ENCODE peak calls at places on chromosomes 16 and 17, in ten cellular contexts. R, K, W, F, E, B, V, T, A and X are unnamed samples.

GRCh38 chr16:67396775-67397450 is 3.6 kb upstream of the TPPP3 start:
- DNase-seq in E (no peak), B (no peak), R (no peak), T (no peak), A (no peak), K (no peak), F (no peak), V (no peak), W (no peak), X (no peak)

GRCh38 chr17:7993972-7994589 is 8.3 kb upstream of the GUCY2D start:
- DNase-seq in R (no peak), W (no peak), V (no peak), A (no peak), F (no peak), B (no peak), K (no peak), E (no peak), T (no peak), X (no peak)

GRCh38 chr17:19569785-19570496 is 36.3 kb downstream of the SLC47A1 start:
- DNase-seq in K (no peak), E (no peak), V (peak; percentile 65), T (peak; percentile 7), F (peak; percentile 17), W (no peak), B (peak; percentile 11), A (no peak), R (no peak), X (no peak)

GRCh38 chr17:42563543-42563942 is 1.6 kb downstream of the COASY start:
- DNase-seq in R (no peak), E (no peak), T (no peak), K (no peak), F (peak; percentile 81), V (peak; percentile 34), B (peak; percentile 80), A (no peak), W (no peak), X (peak; percentile 82)

GRCh38 chr17:55391244-55391757 is 30.3 kb downstream of the MMD start:
- DNase-seq in V (no peak), R (no peak), K (no peak), F (no peak), B (no peak), W (no peak), E (no peak), A (no peak), T (no peak), X (no peak)

GRCh38 chr17:13594310-13594709 is 7.4 kb downstream of the HS3ST3A1 start:
- DNase-seq in A (peak; percentile 46), F (no peak), R (no peak), E (peak; percentile 47), T (no peak), W (no peak), K (no peak), V (peak; percentile 44), B (no peak), X (no peak)

GRCh38 chr17:73293480-73293911 is 18.3 kb downstream of the CDC42EP4 start:
- DNase-seq in A (no peak), E (peak; percentile 22), R (no peak), B (peak; percentile 97), T (peak; percentile 75), K (no peak), F (peak; percentile 96), V (peak; percentile 61), W (peak; percentile 77), X (peak; percentile 94)

GRCh38 chr17:58968662-58969061 is 138.0 kb downstream of the TRIM37 start:
- DNase-seq in B (no peak), K (no peak), V (no peak), W (no peak), E (no peak), R (peak; percentile 33), A (no peak), T (peak; percentile 21), F (no peak), X (no peak)

GRCh38 chr16:69852815-69853214 is 90.7 kb downstream of the WWP2 start:
- DNase-seq in E (no peak), W (no peak), R (no peak), F (no peak), A (no peak), B (no peak), T (no peak), V (no peak), K (no peak), X (no peak)

GRCh38 chr16:4539716-4540284 is 1.2 kb upstream of the CDIP1 start:
- DNase-seq in V (no peak), W (no peak), T (no peak), F (no peak), A (no peak), R (no peak), K (no peak), B (no peak), E (no peak), X (no peak)

GRCh38 chr17:6145946-6146345 is 75.8 kb downstream of the WSCD1 start:
- DNase-seq in W (no peak), T (no peak), V (no peak), E (no peak), A (no peak), R (no peak), B (no peak), F (no peak), K (no peak), X (no peak)

GRCh38 chr16:21226749-21227148 is 6.8 kb upstream of the ANKS4B start:
- DNase-seq in A (no peak), W (no peak), V (no peak), R (no peak), E (no peak), F (no peak), K (peak; percentile 13), B (no peak), T (no peak), X (no peak)

GRCh38 chr17:51722994-51723393 is 435.5 kb downstream of the CA10 start:
- DNase-seq in B (peak; percentile 33), R (no peak), W (no peak), V (no peak), T (no peak), A (no peak), K (no peak), E (no peak), F (no peak), X (no peak)

GRCh38 chr17:46726106-46726670 is 92.3 kb downstream of the WNT3 start:
- DNase-seq in R (no peak), F (no peak), A (no peak), K (no peak), E (no peak), B (peak; percentile 87), W (no peak), T (peak; percentile 21), V (peak; percentile 18), X (no peak)

GRCh38 chr17:56290486-56291118 is 137.3 kb downstream of the ANKFN1 start:
- DNase-seq in V (no peak), W (no peak), E (no peak), A (no peak), R (no peak), T (no peak), B (peak; percentile 15), F (no peak), K (no peak), X (no peak)

GRCh38 chr17:78504156-78504925 is 72.9 kb downstream of the DNAH17 start:
- DNase-seq in V (no peak), T (no peak), A (no peak), B (no peak), F (no peak), E (no peak), W (no peak), K (no peak), R (no peak), X (no peak)

GRCh38 chr17:32546031-32546444 is 59.2 kb downstream of the CDK5R1 start:
- DNase-seq in B (no peak), E (peak; percentile 64), T (no peak), W (no peak), F (no peak), K (peak; percentile 84), A (no peak), V (no peak), R (peak; percentile 3), X (no peak)

GRCh38 chr17:81556863-81557262 is 4.7 kb upstream of the FAAP100 start:
- DNase-seq in V (no peak), B (no peak), E (no peak), R (no peak), W (no peak), T (no peak), A (no peak), F (no peak), K (no peak), X (no peak)